ENCODE peak calls at places on chromosomes 1 and 21, in five cellular contexts. C is HepG2, R is GM12878, Q is SK-N-SH, A is K562. Y is an unnamed sample.

GRCh38 chr1:150551784-150552691 is 2.8 kb downstream of the ADAMTSL4 start:
- DNase-seq in A (peak; percentile 93), C (peak; percentile 91), Q (no peak), R (no peak), Y (no peak)

GRCh38 chr1:213947200-213947775 is 40.5 kb upstream of the PROX1 start:
- DNase-seq in Q (no peak), A (no peak), C (peak; percentile 20), R (no peak), Y (no peak)

GRCh38 chr1:109803901-109804331 is 40.2 kb upstream of the EPS8L3 start:
- DNase-seq in Q (no peak), R (no peak), A (no peak), C (no peak), Y (no peak)

GRCh38 chr1:84101204-84101603 is 42.9 kb upstream of the PRKACB start:
- DNase-seq in C (no peak), R (no peak), Q (no peak), A (peak; percentile 24), Y (no peak)

GRCh38 chr1:167614851-167615250 is 15.2 kb upstream of the RCSD1 start:
- DNase-seq in Q (no peak), R (no peak), A (no peak), C (no peak), Y (no peak)

GRCh38 chr21:46128983-46129571 is 26.3 kb downstream of the FTCD start:
- DNase-seq in C (no peak), A (no peak), Q (no peak), R (no peak), Y (no peak)

GRCh38 chr1:75672528-75673393 is 51.7 kb upstream of the ACADM start:
- DNase-seq in Q (no peak), A (peak; percentile 92), R (no peak), C (peak; percentile 58), Y (peak; percentile 55)

GRCh38 chr1:173475564-173476196 is 1.5 kb upstream of the PRDX6 start:
- DNase-seq in C (peak; percentile 33), Q (peak; percentile 17), R (no peak), A (peak; percentile 40), Y (no peak)

GRCh38 chr1:17184822-17185484 is 20.0 kb upstream of the PADI1 start:
- DNase-seq in C (no peak), Q (no peak), A (no peak), R (no peak), Y (no peak)

GRCh38 chr1:116165572-116165971 is 54.4 kb downstream of the MAB21L3 start:
- DNase-seq in Q (no peak), R (no peak), A (no peak), C (no peak), Y (no peak)

GRCh38 chr1:197967066-197967465 is 49.9 kb downstream of the LHX9 start:
- DNase-seq in C (no peak), Q (no peak), R (no peak), A (no peak), Y (no peak)

GRCh38 chr1:63960326-63960725 is 186.5 kb downstream of the ROR1 start:
- DNase-seq in C (no peak), R (no peak), Q (no peak), A (no peak), Y (no peak)

GRCh38 chr1:157193702-157194391 is 55.7 kb upstream of the ETV3 start:
- DNase-seq in R (no peak), C (peak; percentile 47), A (peak; percentile 83), Q (peak; percentile 64), Y (peak; percentile 57)

GRCh38 chr1:192739476-192740184 is 69.2 kb upstream of the RGS2 start:
- DNase-seq in C (peak; percentile 71), A (peak; percentile 5), Q (no peak), R (no peak), Y (no peak)

GRCh38 chr1:229024528-229025119 is 246.3 kb upstream of the RAB4A start:
- DNase-seq in R (no peak), C (peak; percentile 59), Q (no peak), A (peak; percentile 74), Y (peak; percentile 57)

GRCh38 chr1:67850151-67850551 is 16.9 kb upstream of the GNG12 start:
- DNase-seq in R (no peak), Q (peak; percentile 17), A (peak; percentile 49), C (no peak), Y (peak; percentile 35)

GRCh38 chr1:181189691-181190361 is 101.3 kb downstream of the IER5 start:
- DNase-seq in C (peak; percentile 20), A (peak; percentile 82), R (no peak), Q (peak; percentile 92), Y (peak; percentile 19)

GRCh38 chr21:16912075-16912474 is 600.8 kb upstream of the CXADR start:
- DNase-seq in A (no peak), Q (no peak), C (no peak), R (no peak), Y (no peak)

GRCh38 chr1:2544875-2545638 is 11.1 kb upstream of the TNFRSF14 start:
- DNase-seq in C (no peak), A (peak; percentile 80), R (no peak), Q (no peak), Y (no peak)

GRCh38 chr21:32705901-32706300 is 21.9 kb downstream of the SYNJ1 start:
- DNase-seq in A (no peak), C (no peak), Q (no peak), R (no peak), Y (no peak)

GRCh38 chr1:231806623-231807470 is 180.3 kb downstream of the DISC1 start:
- DNase-seq in R (no peak), A (peak; percentile 69), C (peak; percentile 46), Q (peak; percentile 58), Y (peak; percentile 36)

GRCh38 chr1:61337981-61338848 is 255.9 kb downstream of the NFIA start:
- DNase-seq in C (peak; percentile 91), R (no peak), A (no peak), Q (peak; percentile 73), Y (peak; percentile 73)

GRCh38 chr1:42936309-42937078 is 22.2 kb downstream of the SLC2A1 start:
- DNase-seq in R (no peak), Q (no peak), C (no peak), A (peak; percentile 98), Y (peak; percentile 75)

DNA sequence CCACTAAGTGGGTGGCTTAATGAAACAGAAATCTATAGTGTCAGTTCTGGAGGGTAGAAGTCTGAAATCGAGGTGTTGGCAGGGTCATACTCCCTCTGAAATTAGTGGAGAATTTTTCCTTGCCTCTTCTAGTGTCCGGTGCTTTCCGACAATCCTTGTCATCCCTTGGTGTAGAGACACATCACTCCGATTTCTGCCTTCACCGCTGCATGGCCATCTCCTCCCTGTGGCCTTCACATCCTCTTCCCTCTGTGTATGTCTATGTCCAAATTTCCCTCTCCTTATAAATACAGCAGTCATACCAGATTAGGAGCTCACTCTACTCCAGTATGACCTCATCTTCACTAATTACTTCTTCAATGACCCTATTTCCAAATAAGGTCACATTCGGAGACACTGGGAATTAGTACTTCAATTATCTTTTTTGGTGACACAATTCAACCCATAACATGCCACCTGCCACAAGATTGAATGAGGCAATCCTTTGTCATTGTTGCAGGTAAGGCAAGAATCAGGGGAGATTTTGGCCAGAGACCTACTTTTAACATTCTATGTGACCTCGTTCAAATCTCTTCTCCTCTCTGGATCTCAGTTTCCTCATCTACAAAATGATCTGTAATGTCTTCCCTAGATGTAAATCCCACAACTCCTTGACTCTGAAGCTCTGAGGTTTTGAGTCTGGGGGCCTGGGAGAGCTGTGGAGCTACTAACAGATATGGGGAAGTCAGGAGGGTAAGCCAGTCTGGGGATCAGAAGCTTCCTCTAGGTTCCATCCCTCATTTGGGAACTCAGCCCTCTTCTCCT is 16.1 kb downstream of the NAV1 start:
- DNase-seq in C (no peak), A (no peak), R (no peak), Q (no peak), Y (no peak)
- H3K4me1 ChIP-seq in C (no peaks in the 10 kb centered on the region), A (peaks cover 50% of the 10 kb centered on the region), R (no peaks in the 10 kb centered on the region), Q (peaks cover 72% of the 10 kb centered on the region), Y (peaks cover 26% of the 10 kb centered on the region)

DNA sequence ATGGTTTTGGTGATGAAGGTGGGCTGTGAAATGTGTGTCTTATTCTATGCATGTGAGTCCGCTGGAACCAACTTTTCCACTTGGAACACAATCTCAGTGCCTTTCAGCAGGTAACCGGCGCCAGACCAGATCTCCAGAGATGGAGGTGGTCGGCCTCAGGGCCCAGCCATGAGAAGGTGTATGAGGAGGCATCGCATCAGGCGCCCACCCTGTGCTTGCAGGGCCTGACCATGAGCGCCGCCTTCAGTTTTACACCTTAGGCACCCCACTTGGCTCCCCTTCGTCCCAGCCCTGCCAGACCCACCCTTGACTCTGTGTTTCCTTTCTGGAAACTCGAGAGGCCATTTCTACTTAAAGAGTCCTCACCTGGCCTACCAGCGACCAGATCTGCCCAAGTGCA is 48.6 kb upstream of the ATF3 start:
- DNase-seq in R (no peak), C (no peak), Q (no peak), A (no peak), Y (no peak)
- H3K9ac ChIP-seq in R (no peak overlapping the region), C (no peak overlapping the region), Q (no peak overlapping the region), A (no peak overlapping the region), Y (no peak overlapping the region)

GRCh38 chr1:237139732-237140131 is 97.7 kb downstream of the RYR2 start:
- DNase-seq in R (no peak), C (no peak), A (no peak), Q (no peak), Y (no peak)
- TF ChIP-seq ZBTB33 in R (no peak), C (no peak), A (no peak), Q (no peak), Y (no peak)

GRCh38 chr1:58949551-58950220 is 165.8 kb upstream of the JUN start:
- DNase-seq in Q (no peak), C (no peak), R (no peak), A (no peak), Y (no peak)

GRCh38 chr1:58948671-58949070 is 164.8 kb upstream of the JUN start:
- DNase-seq in A (no peak), R (no peak), Q (no peak), C (no peak), Y (no peak)

GRCh38 chr1:58946390-58946789 is 162.5 kb upstream of the JUN start:
- DNase-seq in R (no peak), A (no peak), Q (no peak), C (no peak), Y (no peak)

DNA sequence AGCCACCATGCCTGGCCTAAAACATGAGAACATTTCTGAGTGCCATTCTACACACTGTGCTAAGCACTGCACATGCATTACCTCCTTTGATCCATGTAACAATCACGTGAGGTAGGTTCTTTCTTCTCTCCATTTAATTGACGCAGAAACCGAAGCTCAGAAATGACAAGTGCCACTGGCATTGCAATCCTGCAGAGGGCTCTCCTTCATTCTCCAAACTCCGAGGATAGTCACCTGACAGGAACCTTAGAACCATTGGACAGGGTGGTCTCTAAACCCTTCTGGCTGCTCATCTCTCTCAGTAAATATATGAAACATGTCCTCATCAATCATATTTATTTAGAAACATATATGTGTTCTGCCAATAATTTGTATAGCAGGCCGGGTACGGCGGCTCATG is 167.1 kb upstream of the JUN start:
- DNase-seq in A (no peak), Q (no peak), R (no peak), C (no peak), Y (no peak)
- H3K4me1 ChIP-seq in A (no peaks in the 10 kb centered on the region), Q (no peaks in the 10 kb centered on the region), R (no peaks in the 10 kb centered on the region), C (no peaks in the 10 kb centered on the region), Y (no peaks in the 10 kb centered on the region)

Y was measured in HCT116.